ENCODE peak calls at places on chromosomes 1 and 21, in ten cellular contexts. I, G, O, N, T, M, K, E, Y and H are unnamed samples.

GRCh38 chr1:46533179-46533864 is 18.1 kb downstream of the KNCN start:
- DNase-seq in I (peak; percentile 72), G (peak; percentile 33), O (no peak), N (peak; percentile 46), T (peak; percentile 82), M (peak; percentile 30), K (no peak), E (no peak), Y (peak; percentile 64), H (peak; percentile 41)

GRCh38 chr1:173097001-173097400 is 46.3 kb upstream of the TNFSF18 start:
- DNase-seq in I (no peak), G (no peak), O (no peak), N (no peak), T (no peak), M (no peak), K (no peak), E (no peak), Y (no peak), H (no peak)

GRCh38 chr1:23930270-23930669 is 17.1 kb upstream of the CNR2 start:
- DNase-seq in I (no peak), G (no peak), O (no peak), N (no peak), T (no peak), M (no peak), K (no peak), E (no peak), Y (no peak), H (no peak)

GRCh38 chr1:90821152-90821792 is 104.2 kb upstream of the BARHL2 start:
- DNase-seq in I (no peak), G (no peak), O (no peak), N (no peak), T (no peak), M (no peak), K (no peak), E (no peak), Y (no peak), H (no peak)

GRCh38 chr1:179091691-179092165 is 9.9 kb downstream of the TOR3A start:
- DNase-seq in I (peak; percentile 88), G (no peak), O (no peak), N (peak; percentile 84), T (no peak), M (no peak), K (no peak), E (no peak), Y (peak; percentile 34), H (no peak)

GRCh38 chr21:29656504-29657227 is 283.1 kb downstream of the GRIK1 start:
- DNase-seq in I (no peak), G (peak; percentile 14), O (peak; percentile 58), N (no peak), T (no peak), M (no peak), K (no peak), E (peak; percentile 45), Y (no peak), H (no peak)

GRCh38 chr1:174160109-174160473 is 771 bp downstream of the RABGAP1L start:
- DNase-seq in I (peak; percentile 71), G (peak; percentile 54), O (no peak), N (peak; percentile 59), T (peak; percentile 84), M (no peak), K (peak; percentile 32), E (peak; percentile 46), Y (peak; percentile 73), H (no peak)

GRCh38 chr1:226569879-226570547 is 21.4 kb downstream of the STUM start:
- DNase-seq in I (peak; percentile 49), G (peak; percentile 37), O (no peak), N (no peak), T (peak; percentile 53), M (no peak), K (no peak), E (no peak), Y (peak; percentile 20), H (no peak)

DNA sequence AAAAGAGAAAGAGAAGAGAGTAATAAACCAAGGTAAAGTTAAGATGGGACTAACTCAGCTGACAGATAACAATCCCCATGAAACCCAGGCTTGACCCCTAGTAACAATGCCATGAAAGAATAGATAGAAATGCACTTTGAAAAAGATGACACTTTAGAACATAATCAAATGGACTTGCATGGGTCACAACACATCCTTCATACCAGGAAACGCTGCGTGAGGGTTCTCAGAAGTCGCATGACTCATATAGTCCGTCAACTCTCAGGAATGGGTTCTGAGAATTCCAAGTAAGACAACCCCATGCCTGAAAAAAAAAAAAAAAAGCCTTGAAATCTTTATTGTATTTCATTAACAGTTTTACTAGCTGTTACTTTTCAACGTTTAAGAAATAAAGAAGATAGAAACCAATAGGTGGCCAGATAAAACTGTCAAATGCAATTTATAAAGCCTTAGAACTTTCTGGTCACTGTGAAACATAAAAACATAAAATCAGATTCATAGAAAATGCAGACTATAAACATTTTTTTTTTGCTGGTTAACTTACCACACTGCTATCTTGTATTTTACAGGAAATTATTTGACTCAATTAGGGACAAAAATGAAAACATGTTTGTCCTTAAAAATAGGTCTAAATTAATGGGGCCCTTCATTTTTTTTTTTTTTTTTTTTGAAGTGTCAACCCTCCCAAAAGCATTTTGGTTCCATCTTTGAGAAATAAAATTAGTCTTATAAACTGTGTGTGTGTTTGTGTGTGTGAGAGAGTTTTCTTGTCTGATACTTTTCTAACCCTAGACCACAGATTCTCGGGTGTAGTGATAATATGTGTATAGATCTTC is 202.1 kb downstream of the NCAM2 start:
- DNase-seq in I (peak; percentile 74), G (no peak), O (peak; percentile 95), N (peak; percentile 44), T (no peak), M (no peak), K (no peak), E (peak; percentile 84), Y (peak; percentile 62), H (no peak)
- H3K4me3 ChIP-seq in I (no peak overlapping the region), G (no peak overlapping the region), O (no peak overlapping the region), N (no peak overlapping the region), T (peak overlapping the region; percentile 21), M (no peak overlapping the region), K (no peak overlapping the region), E (peak overlapping the region; percentile 6), Y (no peak overlapping the region), H (no peak overlapping the region)

GRCh38 chr21:45454081-45454923 is 49.3 kb downstream of the COL18A1 start:
- DNase-seq in I (peak; percentile 65), G (no peak), O (no peak), N (peak; percentile 8), T (peak; percentile 61), M (no peak), K (no peak), E (no peak), Y (no peak), H (no peak)

GRCh38 chr21:45455321-45456013 is 50.5 kb downstream of the COL18A1 start:
- DNase-seq in I (peak; percentile 88), G (no peak), O (no peak), N (peak; percentile 32), T (peak; percentile 72), M (no peak), K (no peak), E (no peak), Y (no peak), H (no peak)

GRCh38 chr21:45456014-45456835 is 51.3 kb downstream of the COL18A1 start:
- DNase-seq in I (no peak), G (no peak), O (no peak), N (peak; percentile 26), T (peak; percentile 62), M (no peak), K (no peak), E (no peak), Y (no peak), H (no peak)

GRCh38 chr21:45453308-45453950 is 48.5 kb downstream of the COL18A1 start:
- DNase-seq in I (no peak), G (no peak), O (no peak), N (peak; percentile 8), T (no peak), M (no peak), K (no peak), E (no peak), Y (no peak), H (no peak)

DNA sequence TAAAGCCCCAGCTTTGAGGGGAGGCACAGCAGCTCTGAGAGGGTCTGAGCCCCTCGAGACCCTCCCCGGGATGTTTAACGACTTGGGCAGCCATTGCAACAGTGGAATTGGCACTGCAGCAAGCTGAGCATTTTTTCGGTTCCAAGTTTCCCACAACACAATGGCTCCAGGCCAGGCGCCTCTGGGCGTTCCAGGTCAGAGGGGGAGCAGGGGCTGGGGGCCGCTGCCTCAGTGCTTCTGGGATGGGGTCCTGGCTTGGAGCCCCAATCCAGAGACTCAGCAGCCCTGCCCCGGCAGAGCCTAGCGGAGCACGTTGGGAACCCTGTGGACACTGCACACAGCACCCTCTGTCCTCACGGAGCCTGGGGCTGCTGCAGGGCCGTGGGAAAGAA is 50.0 kb downstream of the COL18A1 start:
- DNase-seq in I (peak; percentile 69), G (no peak), O (no peak), N (peak; percentile 12), T (no peak), M (no peak), K (no peak), E (no peak), Y (no peak), H (no peak)
- H3K4me3 ChIP-seq in I (peak overlapping the region; percentile 55), G (no peak overlapping the region), O (peak overlapping the region; percentile 5), N (no peak overlapping the region), T (peak overlapping the region; percentile 42), M (no peak overlapping the region), K (no peak overlapping the region), E (no peak overlapping the region), Y (no peak overlapping the region), H (no peak overlapping the region)

GRCh38 chr1:43789604-43790288 is 82.4 kb downstream of the ST3GAL3 start:
- DNase-seq in I (no peak), G (no peak), O (no peak), N (no peak), T (no peak), M (no peak), K (peak; percentile 56), E (no peak), Y (no peak), H (peak; percentile 1)

GRCh38 chr1:43786201-43786958 is 79.0 kb downstream of the ST3GAL3 start:
- DNase-seq in I (no peak), G (no peak), O (no peak), N (no peak), T (no peak), M (no peak), K (no peak), E (no peak), Y (no peak), H (no peak)

GRCh38 chr1:43786975-43787374 is 79.6 kb downstream of the ST3GAL3 start:
- DNase-seq in I (no peak), G (no peak), O (no peak), N (peak; percentile 33), T (no peak), M (no peak), K (no peak), E (no peak), Y (peak; percentile 57), H (no peak)

GRCh38 chr1:43796111-43796581 is 88.8 kb downstream of the ST3GAL3 start:
- DNase-seq in I (no peak), G (no peak), O (peak; percentile 97), N (no peak), T (no peak), M (no peak), K (no peak), E (no peak), Y (no peak), H (no peak)

GRCh38 chr1:43791243-43791642 is 83.9 kb downstream of the ST3GAL3 start:
- DNase-seq in I (no peak), G (no peak), O (no peak), N (no peak), T (no peak), M (no peak), K (no peak), E (no peak), Y (no peak), H (no peak)
- H3K4me3 ChIP-seq in I (no peak overlapping the region), G (no peak overlapping the region), O (no peak overlapping the region), N (no peak overlapping the region), T (no peak overlapping the region), M (no peak overlapping the region), K (no peak overlapping the region), E (no peak overlapping the region), Y (no peak overlapping the region), H (no peak overlapping the region)

DNA sequence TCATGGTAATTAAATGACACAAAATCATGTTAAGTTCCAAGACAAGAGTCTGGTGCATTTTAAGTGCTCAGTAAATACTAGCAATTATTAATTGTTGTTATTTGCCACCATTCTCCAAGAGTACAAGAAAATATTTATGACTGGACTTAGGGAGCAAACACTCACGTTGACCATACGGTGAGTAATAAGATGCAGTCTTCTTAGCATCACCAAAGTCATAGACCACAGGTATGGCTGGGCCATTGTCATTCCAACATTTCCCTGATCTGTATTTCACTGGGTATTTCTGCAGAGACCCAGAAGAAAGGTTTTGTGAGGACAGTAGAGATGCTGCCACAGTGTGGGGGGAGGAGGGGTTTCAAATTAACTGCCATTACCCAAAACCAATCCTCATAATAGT is 4.7 kb downstream of the ITLN2 start:
- DNase-seq in I (no peak), G (no peak), O (no peak), N (no peak), T (no peak), M (no peak), K (no peak), E (no peak), Y (no peak), H (no peak)
- H3K4me3 ChIP-seq in I (no peak overlapping the region), G (no peak overlapping the region), O (no peak overlapping the region), N (no peak overlapping the region), T (no peak overlapping the region), M (no peak overlapping the region), K (no peak overlapping the region), E (no peak overlapping the region), Y (no peak overlapping the region), H (no peak overlapping the region)